ENCODE peak calls at places on chromosomes 7 and 10, in seven cellular contexts. N, R, X, L, E, T and M are unnamed samples.
A peak's percentile ranks its signal among the peaks of the same experiment; 100 is the strongest.

GRCh38 chr7:32204361-32205018 is 134.3 kb upstream of the PDE1C start:
- DNase-seq in R (peak; percentile 21), X (peak; percentile 45), N (peak; percentile 82), E (peak; percentile 90), T (peak; percentile 69), L (peak; percentile 96), M (peak; percentile 98)

GRCh38 chr7:22667562-22668239 is 59.3 kb upstream of the IL6 start:
- DNase-seq in X (no peak), E (no peak), R (peak; percentile 26), L (peak; percentile 88), N (no peak), T (no peak), M (peak; percentile 82)

GRCh38 chr7:11570922-11571550 is 261.0 kb downstream of the THSD7A start:
- DNase-seq in R (no peak), L (no peak), E (peak; percentile 11), N (no peak), T (no peak), X (no peak), M (no peak)

GRCh38 chr7:123230603-123231002 is 30.8 kb upstream of the SLC13A1 start:
- DNase-seq in N (no peak), R (no peak), X (no peak), E (no peak), L (no peak), T (no peak), M (no peak)

GRCh38 chr10:113709221-113709838 is 29.6 kb downstream of the CASP7 start:
- DNase-seq in T (no peak), L (peak; percentile 80), E (no peak), R (peak; percentile 27), X (no peak), N (no peak), M (peak; percentile 71)

GRCh38 chr10:34773617-34774261 is 41.4 kb downstream of the PARD3 start:
- DNase-seq in E (no peak), R (no peak), T (no peak), X (no peak), L (no peak), N (no peak), M (no peak)

GRCh38 chr7:37336259-37336658 is 112.4 kb downstream of the ELMO1 start:
- DNase-seq in E (no peak), T (no peak), X (no peak), L (no peak), R (no peak), N (no peak), M (no peak)

GRCh38 chr7:2968616-2969397 is 74.9 kb downstream of the CARD11 start:
- DNase-seq in X (no peak), E (no peak), R (no peak), T (no peak), N (no peak), L (peak; percentile 18), M (no peak)

GRCh38 chr7:117401293-117402002 is 25.8 kb downstream of the ASZ1 start:
- DNase-seq in N (no peak), E (no peak), X (no peak), L (no peak), T (no peak), R (no peak), M (no peak)

GRCh38 chr7:129989466-129989865 is 36.7 kb upstream of the UBE2H start:
- DNase-seq in R (no peak), E (peak; percentile 58), N (no peak), L (peak; percentile 37), X (no peak), T (no peak), M (no peak)

GRCh38 chr10:86046845-86047460 is 319.6 kb downstream of the GRID1 start:
- DNase-seq in E (peak; percentile 13), N (no peak), X (no peak), L (no peak), R (no peak), T (no peak), M (no peak)

GRCh38 chr10:96390460-96390864 is 31.7 kb upstream of the OPALIN start:
- DNase-seq in L (no peak), N (peak; percentile 76), R (no peak), X (peak; percentile 41), E (no peak), T (peak; percentile 87), M (no peak)

GRCh38 chr7:110090113-110090820 is 1000.7 kb upstream of the LRRN3 start:
- DNase-seq in E (peak; percentile 13), R (peak; percentile 1), L (no peak), X (no peak), N (no peak), T (no peak), M (peak; percentile 38)

GRCh38 chr10:73768881-73769280 is 13.0 kb upstream of the CHCHD1 start:
- DNase-seq in N (no peak), E (no peak), X (no peak), R (no peak), T (no peak), L (no peak), M (no peak)

GRCh38 chr10:56537984-56538383 is 176.9 kb upstream of the ZWINT start:
- DNase-seq in R (no peak), T (no peak), L (peak; percentile 94), X (no peak), N (no peak), E (peak; percentile 64), M (peak; percentile 93)

GRCh38 chr7:148288592-148289151 is 301.9 kb upstream of the C7orf33 start:
- DNase-seq in R (no peak), E (no peak), T (no peak), X (no peak), N (no peak), L (no peak), M (peak; percentile 23)

GRCh38 chr10:63346015-63346441 is 119.7 kb downstream of the JMJD1C start:
- DNase-seq in X (no peak), E (no peak), R (no peak), N (no peak), L (peak; percentile 18), T (no peak), M (peak; percentile 25)

GRCh38 chr7:99112097-99112496 is 31.8 kb downstream of the SMURF1 start:
- DNase-seq in T (no peak), N (no peak), L (no peak), E (peak; percentile 67), X (no peak), R (no peak), M (peak; percentile 23)

GRCh38 chr10:116287906-116288501 is 15.0 kb upstream of the GFRA1 start:
- DNase-seq in X (no peak), R (peak; percentile 44), E (peak; percentile 44), N (no peak), L (no peak), T (no peak), M (peak; percentile 43)

GRCh38 chr10:21524526-21525366 is 736 bp downstream of the SKIDA1 start:
- DNase-seq in N (no peak), E (no peak), R (no peak), T (no peak), L (peak; percentile 34), X (peak; percentile 24), M (peak; percentile 22)

GRCh38 chr10:69820817-69821216 is 19.1 kb downstream of the COL13A1 start:
- DNase-seq in T (no peak), L (no peak), E (no peak), X (no peak), N (no peak), R (no peak), M (no peak)

GRCh38 chr10:73763343-73763742 is 18.5 kb upstream of the CHCHD1 start:
- DNase-seq in E (no peak), T (no peak), R (no peak), L (no peak), N (no peak), X (no peak), M (no peak)